ENCODE peak calls at places on chromosomes 4 and X, in five cellular contexts. B is AG09309, A is ascending aorta, K is GM13977, X is pancreas. Z is an unnamed sample.

GRCh38 chrX:110852180-110852579 is 56.6 kb upstream of the CHRDL1 start:
- DNase-seq in B (no peak), A (no peak), K (peak; percentile 21), X (no peak), Z (no peak)

GRCh38 chrX:130158311-130158710 is 7.3 kb downstream of the AIFM1 start:
- DNase-seq in B (no peak), A (no peak), K (no peak), X (no peak), Z (no peak)

GRCh38 chr4:3821580-3822229 is 55.5 kb downstream of the ADRA2C start:
- DNase-seq in B (no peak), A (no peak), K (no peak), X (no peak), Z (no peak)

GRCh38 chrX:47814853-47815252 is 21.8 kb upstream of the ZNF81 start:
- DNase-seq in B (no peak), A (no peak), K (no peak), X (no peak), Z (no peak)

GRCh38 chr4:2261110-2261852 is 628 bp downstream of the MXD4 start:
- DNase-seq in B (no peak), A (peak; percentile 7), K (peak; percentile 84), X (peak; percentile 40), Z (peak; percentile 22)

GRCh38 chr4:162157241-162157640 is 6.6 kb downstream of the FSTL5 start:
- DNase-seq in B (no peak), A (no peak), K (no peak), X (no peak), Z (no peak)

GRCh38 chr4:147732516-147733193 is 767 bp downstream of the ARHGAP10 start:
- DNase-seq in B (no peak), A (no peak), K (peak; percentile 36), X (peak; percentile 39), Z (no peak)

GRCh38 chrX:56089376-56089775 is 142.8 kb upstream of the KLF8 start:
- DNase-seq in B (no peak), A (no peak), K (no peak), X (no peak), Z (no peak)

GRCh38 chr4:76726141-76726540 is 171.8 kb downstream of the SOWAHB start:
- DNase-seq in B (no peak), A (no peak), K (no peak), X (no peak), Z (no peak)

GRCh38 chr4:139137745-139138144 is 39.3 kb downstream of the ELF2 start:
- DNase-seq in B (no peak), A (no peak), K (no peak), X (no peak), Z (no peak)
- TF ChIP-seq CTCF in B (no peak), A (no peak), K (no peak), X (no peak), Z (no peak)

GRCh38 chrX:118644378-118644777 is 83.0 kb upstream of the IL13RA1 start:
- DNase-seq in B (peak; percentile 23), A (no peak), K (no peak), X (no peak), Z (no peak)
- TF ChIP-seq CTCF in B (peak; percentile 54), A (peak; percentile 41), K (peak; percentile 29), X (peak; percentile 11), Z (no peak)

DNA sequence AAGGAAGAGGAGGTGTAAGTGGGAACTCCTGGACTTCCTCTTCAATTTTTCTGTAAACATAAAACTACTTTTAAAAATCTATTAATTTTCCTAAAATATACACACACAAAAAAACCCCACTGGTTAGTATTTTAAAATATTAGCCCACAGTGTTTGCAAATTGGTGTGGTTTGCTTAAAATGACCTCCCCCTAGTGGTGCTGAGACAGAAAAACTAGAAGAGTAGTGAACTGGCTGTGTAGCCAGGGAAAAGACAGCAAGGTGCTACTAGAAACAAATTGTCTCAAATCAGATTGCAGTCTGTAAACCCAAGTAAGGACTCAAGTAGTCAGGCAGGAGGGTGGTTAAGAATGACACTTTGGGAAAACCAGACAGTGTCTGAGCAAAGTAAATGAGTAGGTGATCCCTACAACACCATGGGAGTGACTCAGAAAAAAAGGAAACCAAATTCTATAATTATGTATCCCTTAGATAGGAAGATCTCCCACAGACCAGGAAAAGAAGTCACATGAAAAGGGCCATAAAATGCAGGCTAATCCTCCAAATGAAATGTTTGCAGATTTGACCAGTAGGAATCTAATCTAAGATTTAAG is 26.0 kb downstream of the AMTN start:
- DNase-seq in B (no peak), A (no peak), K (no peak), X (no peak), Z (no peak)
- TF ChIP-seq CTCF in B (peak; percentile 55), A (peak; percentile 20), K (peak; percentile 50), X (peak; percentile 15), Z (no peak)

GRCh38 chrX:24306430-24306829 is 7.4 kb downstream of the SUPT20HL2 start:
- DNase-seq in B (no peak), A (no peak), K (no peak), X (no peak), Z (no peak)
- TF ChIP-seq CTCF in B (no peak), A (no peak), K (peak; percentile 15), X (no peak), Z (no peak)

DNA sequence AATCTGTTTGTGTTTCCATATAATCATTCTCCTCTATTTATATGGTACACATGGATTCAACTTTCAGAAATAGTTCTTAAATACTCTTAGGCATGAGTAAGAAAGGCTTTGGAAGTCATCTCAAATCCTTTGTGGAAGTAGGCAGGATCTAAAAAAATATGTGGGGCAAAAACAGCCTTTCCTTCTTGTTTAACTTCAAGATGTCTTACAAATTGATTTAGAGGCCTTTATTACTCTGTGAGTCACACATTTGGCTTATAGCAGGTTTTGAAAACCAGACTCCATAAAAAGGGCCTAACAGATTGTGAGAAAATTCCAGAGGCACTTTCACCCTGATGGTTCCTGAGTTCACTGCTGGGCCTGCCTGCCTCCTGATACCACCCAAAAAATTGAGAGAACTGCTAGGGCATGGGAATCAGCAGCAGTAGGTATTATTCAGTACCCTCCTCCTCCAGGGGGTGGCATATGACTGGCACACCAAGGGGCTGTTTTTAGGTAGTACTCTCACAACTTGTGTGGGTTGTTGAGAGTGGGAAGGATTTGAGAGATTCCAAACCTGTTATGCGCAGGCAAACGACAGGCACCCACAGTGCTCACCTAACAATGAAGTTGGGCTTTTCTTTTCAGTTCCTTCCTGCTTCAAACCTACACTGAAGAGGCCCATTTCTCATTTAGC is 162.7 kb upstream of the MBNL3 start:
- DNase-seq in B (peak; percentile 38), A (no peak), K (no peak), X (no peak), Z (no peak)
- TF ChIP-seq CTCF in B (no peak), A (no peak), K (no peak), X (no peak), Z (no peak)

DNA sequence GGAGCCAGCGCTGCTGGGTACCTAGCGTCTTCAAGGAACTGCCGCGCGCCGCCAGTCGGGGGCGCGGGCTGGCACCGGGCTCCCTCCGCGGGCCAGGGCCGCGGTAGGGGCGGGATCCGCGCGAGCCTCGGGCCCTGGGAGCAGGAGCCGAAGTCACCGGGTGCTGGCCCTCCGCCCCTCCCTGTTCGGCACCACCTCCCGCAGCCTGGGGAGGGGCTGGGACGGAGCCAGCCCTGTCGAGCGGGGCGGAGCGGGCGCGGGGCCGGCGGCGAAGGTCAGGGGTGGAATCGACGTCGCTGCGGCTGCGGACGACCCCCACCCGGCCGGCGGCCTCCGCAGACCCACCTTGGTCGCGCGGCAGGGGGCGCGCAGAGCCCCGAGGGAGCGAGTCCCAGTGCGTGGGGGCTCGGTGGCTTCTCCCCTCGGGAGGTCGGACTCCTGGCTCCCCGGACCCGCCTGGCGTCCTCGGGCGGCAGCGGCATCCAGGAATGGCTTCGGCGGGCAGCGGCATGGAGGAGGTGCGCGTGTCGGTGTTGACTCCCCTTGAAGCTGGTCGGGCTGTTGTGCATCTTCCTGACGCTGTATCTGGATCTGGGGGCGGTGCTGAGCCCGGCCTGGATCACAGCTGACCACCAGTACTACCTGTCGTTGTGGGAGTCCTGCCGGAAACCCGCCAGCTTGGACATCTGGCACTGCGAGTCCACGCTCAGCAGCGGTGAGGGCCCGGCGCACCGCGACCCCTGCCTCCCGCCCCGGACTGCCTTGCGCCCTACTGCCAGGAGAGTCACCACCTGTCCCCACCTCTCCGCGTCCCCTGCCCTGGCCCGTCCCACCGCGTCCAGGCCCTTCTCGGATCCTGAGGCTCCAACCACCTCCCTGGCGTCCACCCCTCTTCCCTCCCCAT is 50.5 kb upstream of the FAM47C start:
- DNase-seq in B (no peak), A (no peak), K (no peak), X (peak; percentile 64), Z (no peak)
- TF ChIP-seq CTCF in B (no peak), A (peak; percentile 23), K (no peak), X (no peak), Z (no peak)

DNA sequence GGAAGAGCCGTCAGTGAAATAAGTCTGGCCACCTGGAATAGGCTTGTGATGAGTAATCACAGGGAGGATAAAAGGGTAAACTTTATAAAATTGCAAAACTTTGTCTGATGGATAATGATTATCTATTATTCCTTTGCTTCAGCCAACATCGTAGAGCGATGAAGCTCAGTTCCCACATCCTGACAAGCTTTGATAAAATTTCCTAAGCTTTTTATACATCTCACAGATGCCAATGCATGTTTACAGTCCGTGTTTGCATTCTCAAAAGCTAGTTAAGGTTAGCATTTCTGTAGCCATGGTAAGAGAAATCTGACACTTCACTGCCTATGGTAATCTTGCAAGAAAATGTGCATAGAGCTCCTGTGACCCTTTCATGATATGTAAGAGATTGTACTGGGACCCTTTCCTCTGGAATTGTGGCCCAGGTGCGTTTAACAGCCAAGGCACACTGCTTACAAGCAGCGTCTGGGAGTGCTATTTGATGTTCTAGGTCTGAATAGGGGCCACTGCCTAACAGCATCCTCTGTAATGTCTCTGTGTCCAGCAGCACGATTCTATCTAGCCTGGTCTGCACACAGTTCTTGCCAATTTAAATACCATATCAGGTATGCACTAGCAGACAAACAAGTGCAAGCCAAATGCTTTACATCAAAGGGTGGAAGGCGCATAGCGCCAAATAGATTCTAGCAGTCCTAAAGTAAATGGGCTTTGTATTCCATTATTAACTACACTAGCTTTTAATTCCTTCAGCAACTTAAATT is 15.6 kb upstream of the UGDH start:
- DNase-seq in B (no peak), A (no peak), K (no peak), X (no peak), Z (no peak)
- TF ChIP-seq CTCF in B (no peak), A (no peak), K (no peak), X (no peak), Z (no peak)

DNA sequence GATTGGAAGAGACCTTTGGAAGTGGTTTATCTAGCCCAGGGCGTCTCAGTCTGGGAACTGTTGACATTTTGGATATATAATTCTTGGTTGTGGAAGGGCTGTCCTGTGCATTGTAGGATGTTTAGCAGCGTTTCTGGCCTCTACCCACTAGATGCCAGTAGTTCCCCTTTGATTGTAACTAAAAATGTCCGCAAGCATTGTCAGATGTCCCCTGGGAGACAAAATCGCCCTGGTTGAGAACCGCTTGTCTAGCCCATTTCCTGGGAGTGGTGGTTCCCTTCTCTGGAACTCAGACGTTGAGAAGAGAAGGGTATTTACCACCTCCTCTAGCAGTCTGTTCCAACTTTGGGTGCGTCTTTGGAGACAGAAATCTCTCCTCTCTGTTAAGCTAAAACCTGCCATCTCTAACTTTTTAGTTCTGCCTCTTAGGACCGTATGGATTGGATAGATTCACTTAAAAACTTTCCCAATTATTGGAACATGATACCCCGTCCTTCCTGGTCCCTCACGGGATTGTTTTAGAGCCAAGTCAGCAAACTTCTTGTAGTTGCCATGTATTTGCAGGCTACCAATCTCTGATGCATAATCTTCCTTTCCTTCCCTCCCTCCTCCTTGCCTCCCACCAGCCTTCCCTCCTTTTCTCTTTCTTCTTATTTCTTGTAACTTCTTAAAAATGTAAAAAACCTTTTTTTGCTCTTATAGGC is 13.9 kb downstream of the TMEM165 start:
- DNase-seq in B (no peak), A (no peak), K (no peak), X (no peak), Z (no peak)
- TF ChIP-seq CTCF in B (peak; percentile 41), A (peak; percentile 41), K (peak; percentile 58), X (no peak), Z (no peak)